ENCODE peak calls at places on chromosomes 3 and 15, in nine cellular contexts. U is stomach, E is sigmoid colon, M is upper lobe of left lung, K is SK-N-SH, R is H1, Y is GM12878, A is K562, C is HepG2. Q is an unnamed sample.
A peak's percentile ranks its signal among the peaks of the same experiment; 100 is the strongest.

GRCh38 chr3:194265505-194265892 is 85.6 kb downstream of the CPN2 start:
- DNase-seq in K (peak; percentile 83), M (peak; percentile 78), R (no peak), C (no peak), U (peak; percentile 81), Y (no peak), E (peak; percentile 98), A (no peak), Q (peak; percentile 60)

GRCh38 chr3:122458992-122459391 is 43.1 kb upstream of the WDR5B start:
- DNase-seq in K (no peak), Y (no peak), C (no peak), E (no peak), U (no peak), A (no peak), R (no peak), M (no peak), Q (no peak)

GRCh38 chr3:133197619-133198018 is 159.4 kb downstream of the TMEM108 start:
- DNase-seq in M (no peak), U (no peak), Y (no peak), K (no peak), R (no peak), A (no peak), E (no peak), C (no peak), Q (no peak)

GRCh38 chr3:45994661-45995369 is 809 bp downstream of the FYCO1 start:
- DNase-seq in M (peak; percentile 49), K (peak; percentile 59), R (peak; percentile 47), U (no peak), Y (no peak), C (peak; percentile 7), E (peak; percentile 67), A (peak; percentile 76), Q (peak; percentile 54)

GRCh38 chr15:90482124-90483011 is 47.4 kb upstream of the CRTC3 start:
- DNase-seq in A (peak; percentile 27), C (peak; percentile 80), K (peak; percentile 54), U (peak; percentile 53), R (peak; percentile 55), Y (no peak), E (no peak), M (no peak), Q (peak; percentile 51)

GRCh38 chr3:9439331-9439730 is 41.9 kb downstream of the SETD5 start:
- DNase-seq in R (no peak), K (no peak), M (no peak), A (no peak), C (no peak), E (no peak), Y (no peak), U (no peak), Q (no peak)

GRCh38 chr3:51385621-51386091 is 565 bp downstream of the MANF start:
- DNase-seq in U (no peak), E (no peak), M (no peak), Y (no peak), R (no peak), K (no peak), A (no peak), C (no peak), Q (no peak)

GRCh38 chr15:75061272-75061671 is 37.9 kb downstream of the PPCDC start:
- DNase-seq in K (no peak), C (no peak), Y (peak; percentile 66), R (no peak), M (no peak), E (no peak), U (no peak), A (no peak), Q (no peak)

GRCh38 chr3:169953462-169954141 is 13.0 kb upstream of the SEC62 start:
- DNase-seq in M (peak; percentile 53), Y (no peak), C (no peak), E (no peak), R (no peak), K (no peak), A (no peak), U (no peak), Q (no peak)

GRCh38 chr3:72520690-72521308 is 327.4 kb downstream of the SHQ1 start:
- DNase-seq in U (no peak), R (no peak), K (no peak), M (no peak), A (no peak), Y (no peak), C (peak; percentile 53), E (no peak), Q (no peak)

GRCh38 chr15:88623061-88623460 is 1.9 kb downstream of the AEN start:
- DNase-seq in E (peak; percentile 64), C (peak; percentile 46), R (no peak), U (no peak), Y (no peak), A (no peak), K (no peak), M (no peak), Q (no peak)

DNA sequence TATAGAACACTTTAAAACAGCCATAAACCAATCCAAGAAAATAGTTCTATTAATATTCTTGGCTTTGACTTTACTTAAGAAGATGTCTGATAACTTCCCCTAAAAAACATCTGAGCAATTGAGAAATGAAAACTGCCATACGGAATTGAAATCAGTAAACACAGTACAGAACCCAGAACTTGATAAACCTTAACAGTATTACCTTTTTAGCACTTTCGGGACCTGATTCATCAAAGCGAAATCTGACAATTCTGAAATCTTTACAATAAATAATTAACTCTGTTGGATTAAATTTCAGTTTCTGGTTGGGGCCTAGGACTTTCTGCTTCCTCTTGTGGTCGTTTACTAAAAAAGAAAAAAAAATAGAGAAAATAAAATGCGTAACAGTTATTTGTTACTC is 17.3 kb downstream of the MTMR10 start:
- DNase-seq in A (no peak), U (no peak), R (no peak), E (no peak), M (no peak), K (no peak), Y (no peak), C (no peak), Q (no peak)
- TF ChIP-seq EP300 in A (no peak), U (no peak), R (no peak), E (no peak), M (no peak), K (no peak), Y (no peak), C (no peak), Q (no peak)

GRCh38 chr3:196232882-196233251 is 16.5 kb downstream of the SLC51A start:
- DNase-seq in C (no peak), U (no peak), M (no peak), A (no peak), K (no peak), Y (no peak), E (no peak), R (no peak), Q (no peak)

GRCh38 chr3:196236169-196236568 is 19.8 kb downstream of the SLC51A start:
- DNase-seq in Y (no peak), K (no peak), C (no peak), A (no peak), M (no peak), U (no peak), R (no peak), E (no peak), Q (no peak)

GRCh38 chr3:196237203-196237602 is 20.9 kb downstream of the SLC51A start:
- DNase-seq in C (no peak), M (no peak), E (no peak), U (no peak), K (no peak), Y (no peak), A (no peak), R (no peak), Q (no peak)

GRCh38 chr3:196238612-196239190 is 22.4 kb downstream of the SLC51A start:
- DNase-seq in R (no peak), M (no peak), U (no peak), C (no peak), E (no peak), A (no peak), K (no peak), Y (no peak), Q (no peak)

GRCh38 chr3:196235452-196236122 is 19.3 kb downstream of the SLC51A start:
- DNase-seq in A (no peak), Y (no peak), E (no peak), U (no peak), R (no peak), M (no peak), C (no peak), K (no peak), Q (no peak)
- TF ChIP-seq POLR2AphosphoS5 in A (no peak), Y (no peak), E (no peak), U (no peak), R (no peak), M (no peak), C (no peak), K (no peak), Q (no peak)

GRCh38 chr3:186331043-186331442 is 31.0 kb downstream of the DGKG start:
- DNase-seq in M (no peak), U (no peak), K (no peak), R (no peak), A (no peak), C (no peak), E (no peak), Y (no peak), Q (no peak)

GRCh38 chr3:186322761-186323160 is 39.3 kb downstream of the DGKG start:
- DNase-seq in A (no peak), C (no peak), E (no peak), K (peak; percentile 35), M (no peak), Y (no peak), R (no peak), U (no peak), Q (no peak)

DNA sequence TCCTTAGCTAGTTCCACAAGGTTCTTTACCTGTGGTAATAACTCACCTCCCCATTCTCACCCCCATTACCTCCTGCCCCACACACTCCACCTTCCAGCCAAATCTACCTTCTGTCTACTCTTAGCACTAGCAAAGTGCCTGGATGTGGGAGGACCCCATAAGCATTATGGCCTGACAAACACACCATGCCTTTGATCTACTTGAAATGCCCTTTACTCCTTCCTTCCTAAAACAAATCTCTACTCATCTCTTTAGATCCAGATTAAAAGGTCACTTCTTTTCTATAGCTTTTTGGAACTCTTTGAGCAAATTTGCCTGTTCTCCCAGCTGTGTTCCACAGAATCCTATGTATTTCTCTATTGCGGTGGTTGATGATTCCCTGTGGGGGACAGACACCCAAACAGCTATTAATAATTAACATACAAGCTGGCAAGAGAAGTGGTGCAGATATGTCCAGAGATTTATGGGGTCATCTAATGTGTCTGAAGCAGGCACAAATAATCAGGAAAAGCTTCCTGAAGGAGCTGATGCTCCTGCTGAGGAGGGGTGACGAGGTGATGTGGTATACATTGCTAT is 34.0 kb downstream of the DGKG start:
- DNase-seq in Y (no peak), C (peak; percentile 70), A (no peak), E (no peak), U (no peak), R (no peak), M (no peak), K (no peak), Q (no peak)
- H3K27me3 ChIP-seq in Y (no peaks in the 10 kb centered on the region), C (no peaks in the 10 kb centered on the region), A (no peaks in the 10 kb centered on the region), E (no peaks in the 10 kb centered on the region), U (no peaks in the 10 kb centered on the region), R (no peaks in the 10 kb centered on the region), M (no peaks in the 10 kb centered on the region), K (no peaks in the 10 kb centered on the region), Q (no peaks in the 10 kb centered on the region)

DNA sequence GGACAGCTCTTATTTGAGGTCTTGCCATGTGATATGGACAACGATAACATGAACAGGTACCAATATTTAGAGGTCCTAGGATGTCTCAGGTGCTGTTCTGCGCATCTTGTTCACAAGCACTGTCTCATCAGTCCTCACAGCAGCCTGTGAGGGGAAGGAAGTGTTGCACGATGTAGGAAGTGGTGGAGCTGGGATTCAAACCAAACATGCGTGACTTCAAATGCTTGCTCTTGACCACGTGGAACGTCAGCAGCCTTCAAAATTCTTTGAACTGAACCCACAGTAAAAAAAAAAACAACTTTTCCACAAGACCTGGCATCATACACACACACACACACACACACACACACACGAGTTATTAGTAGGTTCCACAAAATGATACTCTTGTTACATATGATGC is 153.4 kb upstream of the SMAD3 start:
- DNase-seq in Y (no peak), A (no peak), E (no peak), M (no peak), K (no peak), C (no peak), R (no peak), U (no peak), Q (no peak)
- TF ChIP-seq EP300 in Y (no peak), A (no peak), E (no peak), M (no peak), K (no peak), C (no peak), R (no peak), U (no peak), Q (no peak)

Q was measured in transverse colon.